ENCODE peak calls at places on chromosomes 1 and 21, in nine cellular contexts. One of them, this sample, is unnamed.

GRCh38 chr1:39902121-39902807 is 547 bp upstream of the MYCL start:
- DNase-seq in GM23338: peak; percentile 94
- DNase-seq in GM12892: peak; percentile 71
- DNase-seq in prostate gland: peak; percentile 84
- DNase-seq in spleen: peak; percentile 92
- DNase-seq in transverse colon: peak; percentile 92
- DNase-seq in K562: peak; percentile 87
- DNase-seq in HCT116: peak; percentile 70
- DNase-seq in sigmoid colon: no peak
- DNase-seq in this sample: peak; percentile 83

GRCh38 chr1:22158654-22159053 is 15.8 kb upstream of the WNT4 start:
- DNase-seq in GM23338: no peak
- DNase-seq in GM12892: no peak
- DNase-seq in prostate gland: no peak
- DNase-seq in spleen: no peak
- DNase-seq in transverse colon: no peak
- DNase-seq in K562: no peak
- DNase-seq in HCT116: no peak
- DNase-seq in sigmoid colon: no peak
- DNase-seq in this sample: no peak

GRCh38 chr21:31397939-31398338 is 53.9 kb upstream of the TIAM1 start:
- DNase-seq in GM23338: no peak
- DNase-seq in GM12892: no peak
- DNase-seq in prostate gland: no peak
- DNase-seq in spleen: no peak
- DNase-seq in transverse colon: no peak
- DNase-seq in K562: no peak
- DNase-seq in HCT116: no peak
- DNase-seq in sigmoid colon: no peak
- DNase-seq in this sample: no peak

GRCh38 chr1:223783676-223784075 is 62.1 kb downstream of the TP53BP2 start:
- DNase-seq in GM23338: no peak
- DNase-seq in GM12892: no peak
- DNase-seq in prostate gland: no peak
- DNase-seq in spleen: no peak
- DNase-seq in transverse colon: no peak
- DNase-seq in K562: no peak
- DNase-seq in HCT116: no peak
- DNase-seq in sigmoid colon: no peak
- DNase-seq in this sample: no peak

GRCh38 chr1:12717301-12717838 is 1.5 kb downstream of the AADACL3 start:
- DNase-seq in GM23338: no peak
- DNase-seq in GM12892: no peak
- DNase-seq in prostate gland: no peak
- DNase-seq in spleen: no peak
- DNase-seq in transverse colon: no peak
- DNase-seq in K562: no peak
- DNase-seq in HCT116: no peak
- DNase-seq in sigmoid colon: no peak
- DNase-seq in this sample: no peak

GRCh38 chr1:151534662-151535278 is 5.3 kb upstream of the TUFT1 start:
- DNase-seq in GM23338: peak; percentile 85
- DNase-seq in GM12892: peak; percentile 56
- DNase-seq in prostate gland: peak; percentile 73
- DNase-seq in spleen: peak; percentile 93
- DNase-seq in transverse colon: peak; percentile 84
- DNase-seq in K562: peak; percentile 84
- DNase-seq in HCT116: no peak
- DNase-seq in sigmoid colon: peak; percentile 82
- DNase-seq in this sample: peak; percentile 83

GRCh38 chr1:22387888-22388564 is 63.6 kb upstream of the ZBTB40 start:
- DNase-seq in GM23338: no peak
- DNase-seq in GM12892: no peak
- DNase-seq in prostate gland: peak; percentile 57
- DNase-seq in spleen: no peak
- DNase-seq in transverse colon: no peak
- DNase-seq in K562: no peak
- DNase-seq in HCT116: no peak
- DNase-seq in sigmoid colon: no peak
- DNase-seq in this sample: no peak

GRCh38 chr1:109773900-109774485 is 10.3 kb upstream of the EPS8L3 start:
- DNase-seq in GM23338: no peak
- DNase-seq in GM12892: no peak
- DNase-seq in prostate gland: no peak
- DNase-seq in spleen: peak; percentile 71
- DNase-seq in transverse colon: peak; percentile 7
- DNase-seq in K562: no peak
- DNase-seq in HCT116: no peak
- DNase-seq in sigmoid colon: peak; percentile 59
- DNase-seq in this sample: no peak

GRCh38 chr1:10724948-10725852 is 71.2 kb downstream of the CASZ1 start:
- DNase-seq in GM23338: no peak
- DNase-seq in GM12892: no peak
- DNase-seq in prostate gland: peak; percentile 54
- DNase-seq in spleen: no peak
- DNase-seq in transverse colon: no peak
- DNase-seq in K562: no peak
- DNase-seq in HCT116: no peak
- DNase-seq in sigmoid colon: peak; percentile 84
- DNase-seq in this sample: no peak

GRCh38 chr1:10724511-10724910 is 71.9 kb downstream of the CASZ1 start:
- DNase-seq in GM23338: no peak
- DNase-seq in GM12892: no peak
- DNase-seq in prostate gland: no peak
- DNase-seq in spleen: no peak
- DNase-seq in transverse colon: no peak
- DNase-seq in K562: no peak
- DNase-seq in HCT116: no peak
- DNase-seq in sigmoid colon: no peak
- DNase-seq in this sample: no peak

GRCh38 chr1:10723317-10723716 is 73.1 kb downstream of the CASZ1 start:
- DNase-seq in GM23338: no peak
- DNase-seq in GM12892: no peak
- DNase-seq in prostate gland: no peak
- DNase-seq in spleen: no peak
- DNase-seq in transverse colon: no peak
- DNase-seq in K562: no peak
- DNase-seq in HCT116: no peak
- DNase-seq in sigmoid colon: no peak
- DNase-seq in this sample: no peak

GRCh38 chr1:10722803-10723202 is 73.6 kb downstream of the CASZ1 start:
- DNase-seq in GM23338: no peak
- DNase-seq in GM12892: no peak
- DNase-seq in prostate gland: no peak
- DNase-seq in spleen: no peak
- DNase-seq in transverse colon: no peak
- DNase-seq in K562: no peak
- DNase-seq in HCT116: no peak
- DNase-seq in sigmoid colon: peak; percentile 63
- DNase-seq in this sample: no peak

DNA sequence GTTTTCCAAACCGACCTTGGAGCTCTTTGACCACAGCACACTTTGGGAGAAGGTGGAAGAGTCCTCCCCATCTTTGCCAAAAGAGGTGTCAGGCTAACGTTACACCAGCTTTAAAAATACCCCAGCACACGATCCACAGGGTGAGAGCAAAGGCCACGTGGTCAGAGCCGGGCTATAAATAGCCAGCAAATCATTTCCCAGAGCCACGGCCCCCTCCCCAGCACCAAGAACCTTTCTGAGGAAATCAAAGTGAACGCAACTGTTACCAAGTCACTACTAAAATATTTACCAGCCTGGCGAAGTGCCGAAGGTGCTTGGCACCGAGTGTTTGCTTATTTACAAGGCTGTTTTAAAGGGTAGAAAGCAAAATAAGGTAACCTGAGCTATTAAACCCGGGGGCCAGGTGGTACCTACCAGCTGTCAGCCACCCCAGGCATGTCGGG is 72.4 kb downstream of the CASZ1 start:
- DNase-seq in GM23338: no peak
- DNase-seq in GM12892: no peak
- DNase-seq in prostate gland: peak; percentile 95
- DNase-seq in spleen: no peak
- DNase-seq in transverse colon: peak; percentile 49
- DNase-seq in K562: no peak
- DNase-seq in HCT116: peak; percentile 12
- DNase-seq in sigmoid colon: peak; percentile 88
- DNase-seq in this sample: no peak
- TF ChIP-seq POLR2AphosphoS5 in GM23338: no peak
- TF ChIP-seq POLR2AphosphoS5 in GM12892: no peak
- TF ChIP-seq POLR2AphosphoS5 in prostate gland: peak; percentile 95
- TF ChIP-seq POLR2AphosphoS5 in spleen: no peak
- TF ChIP-seq POLR2AphosphoS5 in transverse colon: no peak
- TF ChIP-seq POLR2AphosphoS5 in K562: no peak
- TF ChIP-seq POLR2AphosphoS5 in HCT116: no peak
- TF ChIP-seq POLR2AphosphoS5 in sigmoid colon: no peak
- TF ChIP-seq POLR2AphosphoS5 in this sample: no peak

GRCh38 chr1:85202092-85202863 is 1.5 kb upstream of the SYDE2 start:
- DNase-seq in GM23338: peak; percentile 20
- DNase-seq in GM12892: no peak
- DNase-seq in prostate gland: no peak
- DNase-seq in spleen: no peak
- DNase-seq in transverse colon: no peak
- DNase-seq in K562: no peak
- DNase-seq in HCT116: no peak
- DNase-seq in sigmoid colon: no peak
- DNase-seq in this sample: no peak

GRCh38 chr1:85201340-85202091 is 700 bp upstream of the SYDE2 start:
- DNase-seq in GM23338: peak; percentile 91
- DNase-seq in GM12892: peak; percentile 54
- DNase-seq in prostate gland: peak; percentile 66
- DNase-seq in spleen: peak; percentile 91
- DNase-seq in transverse colon: peak; percentile 76
- DNase-seq in K562: peak; percentile 76
- DNase-seq in HCT116: no peak
- DNase-seq in sigmoid colon: peak; percentile 87
- DNase-seq in this sample: peak; percentile 87

GRCh38 chr1:85199667-85200366 is 999 bp downstream of the SYDE2 start:
- DNase-seq in GM23338: peak; percentile 28
- DNase-seq in GM12892: no peak
- DNase-seq in prostate gland: peak; percentile 20
- DNase-seq in spleen: no peak
- DNase-seq in transverse colon: no peak
- DNase-seq in K562: no peak
- DNase-seq in HCT116: no peak
- DNase-seq in sigmoid colon: no peak
- DNase-seq in this sample: no peak

GRCh38 chr1:85200367-85200869 is 398 bp downstream of the SYDE2 start:
- DNase-seq in GM23338: peak; percentile 52
- DNase-seq in GM12892: no peak
- DNase-seq in prostate gland: peak; percentile 38
- DNase-seq in spleen: no peak
- DNase-seq in transverse colon: peak; percentile 46
- DNase-seq in K562: peak; percentile 56
- DNase-seq in HCT116: no peak
- DNase-seq in sigmoid colon: peak; percentile 77
- DNase-seq in this sample: peak; percentile 81

GRCh38 chr1:85200870-85201339 is at the start of gene SYDE2:
- DNase-seq in GM23338: peak; percentile 82
- DNase-seq in GM12892: peak; percentile 69
- DNase-seq in prostate gland: peak; percentile 71
- DNase-seq in spleen: peak; percentile 93
- DNase-seq in transverse colon: peak; percentile 84
- DNase-seq in K562: peak; percentile 92
- DNase-seq in HCT116: no peak
- DNase-seq in sigmoid colon: peak; percentile 93
- DNase-seq in this sample: no peak
- TF ChIP-seq POLR2AphosphoS5 in GM23338: peak; percentile 78
- TF ChIP-seq POLR2AphosphoS5 in GM12892: peak; percentile 27
- TF ChIP-seq POLR2AphosphoS5 in prostate gland: peak; percentile 27
- TF ChIP-seq POLR2AphosphoS5 in spleen: peak; percentile 87
- TF ChIP-seq POLR2AphosphoS5 in transverse colon: peak; percentile 77
- TF ChIP-seq POLR2AphosphoS5 in K562: peak; percentile 64
- TF ChIP-seq POLR2AphosphoS5 in HCT116: peak; percentile 78
- TF ChIP-seq POLR2AphosphoS5 in sigmoid colon: peak; percentile 92
- TF ChIP-seq POLR2AphosphoS5 in this sample: no peak

DNA sequence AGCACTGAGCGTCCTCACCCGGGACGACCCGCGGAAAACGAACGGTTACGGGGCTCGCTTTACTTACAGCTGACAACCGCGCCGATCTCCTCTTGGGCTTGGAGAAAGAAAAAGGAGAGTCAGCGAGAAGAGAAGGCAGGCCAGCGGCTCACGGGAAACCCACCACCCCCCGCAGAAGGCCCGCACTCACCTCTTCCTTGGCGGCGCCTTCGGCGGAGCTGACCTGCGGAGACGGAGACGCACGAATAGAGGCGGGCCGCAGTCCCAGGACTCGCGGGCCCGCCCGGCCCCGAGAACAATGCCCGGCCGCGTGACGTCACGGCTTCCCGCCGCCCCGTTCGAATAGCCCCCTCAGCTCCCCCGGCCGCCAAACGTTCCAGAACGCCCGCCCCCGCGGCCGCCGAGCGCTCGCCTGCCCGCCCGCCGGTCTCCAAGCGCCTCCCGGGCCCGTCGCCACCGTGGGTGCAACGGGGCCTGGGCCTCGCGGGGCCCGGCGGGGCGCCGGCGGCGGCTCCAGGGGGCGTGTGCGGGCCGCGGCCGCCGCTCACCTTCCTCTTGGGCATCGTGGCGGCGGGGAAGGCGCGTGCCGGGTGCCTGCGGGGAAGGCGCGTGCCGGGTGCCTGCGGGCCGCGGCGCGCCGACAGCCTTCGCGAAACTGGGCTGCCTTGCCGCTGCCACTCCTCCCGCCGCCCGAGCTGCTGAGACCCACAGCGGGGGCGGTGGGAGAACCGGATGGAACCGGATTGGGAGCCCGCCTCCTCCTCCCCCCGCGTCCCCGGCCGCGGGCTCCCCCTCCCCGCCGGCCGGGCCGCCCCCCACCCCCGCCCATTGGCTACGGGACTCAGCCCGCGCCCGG is at the start of gene HMGN1:
- DNase-seq in GM23338: peak; percentile 93
- DNase-seq in GM12892: peak; percentile 81
- DNase-seq in prostate gland: peak; percentile 87
- DNase-seq in spleen: peak; percentile 96
- DNase-seq in transverse colon: peak; percentile 88
- DNase-seq in K562: peak; percentile 97
- DNase-seq in HCT116: no peak
- DNase-seq in sigmoid colon: peak; percentile 91
- DNase-seq in this sample: peak; percentile 87
- TF ChIP-seq POLR2AphosphoS5 in GM23338: peak; percentile 51
- TF ChIP-seq POLR2AphosphoS5 in GM12892: peak; percentile 33
- TF ChIP-seq POLR2AphosphoS5 in prostate gland: no peak
- TF ChIP-seq POLR2AphosphoS5 in spleen: peak; percentile 76
- TF ChIP-seq POLR2AphosphoS5 in transverse colon: peak; percentile 66
- TF ChIP-seq POLR2AphosphoS5 in K562: peak; percentile 73
- TF ChIP-seq POLR2AphosphoS5 in HCT116: peak; percentile 60
- TF ChIP-seq POLR2AphosphoS5 in sigmoid colon: peak; percentile 76
- TF ChIP-seq POLR2AphosphoS5 in this sample: peak; percentile 57

GRCh38 chr1:31487894-31488293 is 74.9 kb downstream of the SERINC2 start:
- DNase-seq in GM23338: no peak
- DNase-seq in GM12892: no peak
- DNase-seq in prostate gland: no peak
- DNase-seq in spleen: no peak
- DNase-seq in transverse colon: no peak
- DNase-seq in K562: no peak
- DNase-seq in HCT116: no peak
- DNase-seq in sigmoid colon: no peak
- DNase-seq in this sample: no peak

GRCh38 chr1:31482478-31483011 is 69.5 kb downstream of the SERINC2 start:
- DNase-seq in GM23338: no peak
- DNase-seq in GM12892: no peak
- DNase-seq in prostate gland: no peak
- DNase-seq in spleen: no peak
- DNase-seq in transverse colon: no peak
- DNase-seq in K562: no peak
- DNase-seq in HCT116: no peak
- DNase-seq in sigmoid colon: no peak
- DNase-seq in this sample: no peak

GRCh38 chr1:31487143-31487542 is 74.1 kb downstream of the SERINC2 start:
- DNase-seq in GM23338: no peak
- DNase-seq in GM12892: no peak
- DNase-seq in prostate gland: no peak
- DNase-seq in spleen: no peak
- DNase-seq in transverse colon: no peak
- DNase-seq in K562: no peak
- DNase-seq in HCT116: no peak
- DNase-seq in sigmoid colon: no peak
- DNase-seq in this sample: no peak

GRCh38 chr1:31479801-31480200 is 66.8 kb downstream of the SERINC2 start:
- DNase-seq in GM23338: no peak
- DNase-seq in GM12892: no peak
- DNase-seq in prostate gland: no peak
- DNase-seq in spleen: no peak
- DNase-seq in transverse colon: no peak
- DNase-seq in K562: no peak
- DNase-seq in HCT116: no peak
- DNase-seq in sigmoid colon: no peak
- DNase-seq in this sample: no peak

GRCh38 chr1:31483012-31483946 is 70.3 kb downstream of the SERINC2 start:
- DNase-seq in GM23338: no peak
- DNase-seq in GM12892: no peak
- DNase-seq in prostate gland: peak; percentile 62
- DNase-seq in spleen: no peak
- DNase-seq in transverse colon: peak; percentile 50
- DNase-seq in K562: peak; percentile 61
- DNase-seq in HCT116: no peak
- DNase-seq in sigmoid colon: peak; percentile 72
- DNase-seq in this sample: peak; percentile 79
- TF ChIP-seq POLR2AphosphoS5 in GM23338: no peak
- TF ChIP-seq POLR2AphosphoS5 in GM12892: no peak
- TF ChIP-seq POLR2AphosphoS5 in prostate gland: peak; percentile 41
- TF ChIP-seq POLR2AphosphoS5 in spleen: no peak
- TF ChIP-seq POLR2AphosphoS5 in transverse colon: peak; percentile 34
- TF ChIP-seq POLR2AphosphoS5 in K562: no peak
- TF ChIP-seq POLR2AphosphoS5 in HCT116: no peak
- TF ChIP-seq POLR2AphosphoS5 in sigmoid colon: peak; percentile 35
- TF ChIP-seq POLR2AphosphoS5 in this sample: no peak